ENCODE peak calls at places on chromosomes 5 and 9, in nine cellular contexts. K is activated CD4-positive, alpha-beta T cell treated with anti-CD3 and anti-CD28 coated beads, Interleukin-2, amount 50 U/mL, for 1 hour; V is activated T-cell treated with anti-CD3 and anti-CD28 coated beads for 48 hours; I is nephron progenitor cell; W is NCI-H2081; A is NCI-H1092; Z is mammary epithelial cell; T is adrenal gland; Q is A549. C is an unnamed sample.
A peak's percentile ranks its signal among the peaks of the same experiment; 100 is the strongest.

GRCh38 chr5:180470361-180470760 is 23.8 kb upstream of the CNOT6 start:
- DNase-seq in K (no peak), V (no peak), I (no peak), W (no peak), A (no peak), Z (no peak), T (no peak), Q (no peak), C (no peak)

GRCh38 chr9:18018241-18018640 is 439.4 kb downstream of the SH3GL2 start:
- DNase-seq in K (no peak), V (no peak), I (no peak), W (no peak), A (no peak), Z (no peak), T (no peak), Q (no peak), C (no peak)

GRCh38 chr5:22605473-22605872 is 247.7 kb downstream of the CDH12 start:
- DNase-seq in K (no peak), V (no peak), I (no peak), W (no peak), A (no peak), Z (no peak), T (no peak), Q (no peak), C (no peak)

GRCh38 chr9:135864447-135865049 is 42.8 kb downstream of the CAMSAP1 start:
- DNase-seq in K (peak; percentile 77), V (peak; percentile 56), I (peak; percentile 84), W (peak; percentile 46), A (peak; percentile 32), Z (no peak), T (peak; percentile 63), Q (peak; percentile 44), C (peak; percentile 59)

GRCh38 chr5:130126748-130127147 is 222.5 kb downstream of the CHSY3 start:
- DNase-seq in K (no peak), V (no peak), I (no peak), W (no peak), A (no peak), Z (no peak), T (no peak), Q (no peak), C (no peak)

GRCh38 chr9:69130456-69131441 is 43.3 kb upstream of the TJP2 start:
- DNase-seq in K (no peak), V (no peak), I (no peak), W (no peak), A (no peak), Z (peak; percentile 82), T (no peak), Q (no peak), C (no peak)

GRCh38 chr9:114156658-114157421 is 1.5 kb downstream of the COL27A1 start:
- DNase-seq in K (no peak), V (no peak), I (peak; percentile 63), W (no peak), A (no peak), Z (peak; percentile 63), T (no peak), Q (peak; percentile 53), C (peak; percentile 85)

GRCh38 chr5:97243352-97243751 is 60.3 kb upstream of the RIOK2 start:
- DNase-seq in K (no peak), V (no peak), I (no peak), W (no peak), A (no peak), Z (no peak), T (no peak), Q (no peak), C (no peak)

GRCh38 chr5:78492650-78493049 is 132.2 kb downstream of the SCAMP1 start:
- DNase-seq in K (no peak), V (no peak), I (no peak), W (no peak), A (no peak), Z (no peak), T (no peak), Q (no peak), C (no peak)

GRCh38 chr5:154467655-154468354 is 10.2 kb downstream of the HAND1 start:
- DNase-seq in K (peak; percentile 72), V (peak; percentile 73), I (peak; percentile 91), W (peak; percentile 65), A (peak; percentile 42), Z (peak; percentile 59), T (peak; percentile 75), Q (peak; percentile 65), C (peak; percentile 72)

GRCh38 chr9:129919836-129920235 is 84.6 kb downstream of the USP20 start:
- DNase-seq in K (no peak), V (no peak), I (no peak), W (no peak), A (no peak), Z (no peak), T (no peak), Q (no peak), C (no peak)

GRCh38 chr9:133608881-133609280 is 308 bp downstream of the FAM163B start:
- DNase-seq in K (no peak), V (no peak), I (no peak), W (no peak), A (no peak), Z (no peak), T (no peak), Q (no peak), C (no peak)

GRCh38 chr5:16852251-16853005 is 83.7 kb downstream of the MYO10 start:
- DNase-seq in K (no peak), V (no peak), I (no peak), W (no peak), A (no peak), Z (no peak), T (no peak), Q (no peak), C (no peak)

GRCh38 chr5:154829589-154830218 is 20.7 kb downstream of the FAXDC2 start:
- DNase-seq in K (peak; percentile 8), V (peak; percentile 15), I (no peak), W (no peak), A (no peak), Z (peak; percentile 97), T (no peak), Q (peak; percentile 50), C (peak; percentile 97)

GRCh38 chr5:177388521-177389052 is 4.4 kb downstream of the SLC34A1 start:
- DNase-seq in K (no peak), V (no peak), I (no peak), W (no peak), A (no peak), Z (peak; percentile 79), T (no peak), Q (no peak), C (peak; percentile 91)

GRCh38 chr9:96230002-96230401 is 72.0 kb downstream of the HSD17B3 start:
- DNase-seq in K (no peak), V (no peak), I (no peak), W (no peak), A (no peak), Z (no peak), T (no peak), Q (no peak), C (no peak)

GRCh38 chr5:138450971-138451370 is 12.1 kb downstream of the REEP2 start:
- DNase-seq in K (no peak), V (no peak), I (no peak), W (no peak), A (no peak), Z (no peak), T (no peak), Q (no peak), C (no peak)

GRCh38 chr9:123561055-123561454 is 205.1 kb downstream of the CRB2 start:
- DNase-seq in K (no peak), V (no peak), I (no peak), W (peak; percentile 41), A (peak; percentile 63), Z (no peak), T (no peak), Q (no peak), C (no peak)

GRCh38 chr5:179123491-179124328 is 63.5 kb downstream of the ZNF354C start:
- DNase-seq in K (no peak), V (no peak), I (no peak), W (no peak), A (no peak), Z (no peak), T (no peak), Q (no peak), C (peak; percentile 5)

GRCh38 chr9:135224286-135224871 is 136.9 kb downstream of the OLFM1 start:
- DNase-seq in K (no peak), V (no peak), I (no peak), W (no peak), A (no peak), Z (no peak), T (no peak), Q (no peak), C (no peak)

GRCh38 chr5:38598994-38599611 is 42.7 kb upstream of the LIFR start:
- DNase-seq in K (no peak), V (no peak), I (no peak), W (no peak), A (no peak), Z (peak; percentile 75), T (no peak), Q (peak; percentile 57), C (peak; percentile 80)

GRCh38 chr5:16507716-16508115 is 42.1 kb upstream of the ZNF622 start:
- DNase-seq in K (no peak), V (no peak), I (no peak), W (no peak), A (no peak), Z (no peak), T (no peak), Q (no peak), C (no peak)

GRCh38 chr5:32942225-32942989 is 231.3 kb downstream of the NPR3 start:
- DNase-seq in K (no peak), V (no peak), I (peak; percentile 21), W (peak; percentile 47), A (no peak), Z (peak; percentile 38), T (no peak), Q (peak; percentile 62), C (peak; percentile 55)

GRCh38 chr9:21205204-21205603 is 1.7 kb downstream of the IFNA10 start:
- DNase-seq in K (no peak), V (no peak), I (no peak), W (no peak), A (no peak), Z (no peak), T (no peak), Q (no peak), C (no peak)

GRCh38 chr5:160675988-160676387 is 176.0 kb downstream of the ATP10B start:
- DNase-seq in K (no peak), V (no peak), I (no peak), W (no peak), A (no peak), Z (no peak), T (no peak), Q (no peak), C (no peak)

GRCh38 chr9:137029058-137029922 is 1.3 kb upstream of the ABCA2 start:
- DNase-seq in K (peak; percentile 69), V (peak; percentile 71), I (peak; percentile 91), W (peak; percentile 44), A (peak; percentile 29), Z (peak; percentile 50), T (peak; percentile 77), Q (peak; percentile 73), C (peak; percentile 59)

GRCh38 chr5:6905423-6905822 is 192.2 kb downstream of the TENT4A start:
- DNase-seq in K (no peak), V (no peak), I (no peak), W (no peak), A (no peak), Z (no peak), T (no peak), Q (no peak), C (no peak)

GRCh38 chr9:124202447-124202971 is 55.2 kb upstream of the NEK6 start:
- DNase-seq in K (peak; percentile 10), V (peak; percentile 83), I (no peak), W (no peak), A (no peak), Z (no peak), T (peak; percentile 30), Q (no peak), C (no peak)

GRCh38 chr9:91948061-91948422 is 2.0 kb downstream of the ROR2 start:
- DNase-seq in K (no peak), V (no peak), I (peak; percentile 36), W (no peak), A (no peak), Z (no peak), T (no peak), Q (no peak), C (no peak)

GRCh38 chr5:147822686-147823491 is 8.6 kb downstream of the SPINK1 start:
- DNase-seq in K (peak; percentile 28), V (no peak), I (peak; percentile 32), W (peak; percentile 61), A (peak; percentile 44), Z (peak; percentile 36), T (peak; percentile 50), Q (peak; percentile 69), C (peak; percentile 71)

GRCh38 chr5:132011561-132012384 is at the start of gene ACSL6:
- DNase-seq in K (peak; percentile 44), V (no peak), I (peak; percentile 73), W (peak; percentile 15), A (no peak), Z (no peak), T (peak; percentile 41), Q (no peak), C (no peak)

C was measured in epithelial cell of esophagus.